ENCODE peak calls at places on chromosomes 4 and X, in five cellular contexts. J is AG04450, L is left ventricle myocardium inferior, Y is caudate nucleus, G is mesenchymal stem cell. P is an unnamed sample.

GRCh38 chr4:10746371-10747143 is 62.0 kb upstream of the CLNK start:
- DNase-seq in Y (no peak), J (no peak), G (peak; percentile 63), L (no peak), P (no peak)

GRCh38 chr4:5749568-5749967 is 38.6 kb downstream of the EVC start:
- DNase-seq in G (no peak), Y (no peak), L (no peak), J (no peak), P (no peak)

GRCh38 chr4:76963136-76963477 is 13.6 kb downstream of the SEPTIN11 start:
- DNase-seq in L (no peak), Y (no peak), J (no peak), G (no peak), P (no peak)

GRCh38 chr4:112284662-112285411 is 867 bp downstream of the TIFA start:
- DNase-seq in L (no peak), Y (no peak), J (no peak), G (peak; percentile 46), P (no peak)

GRCh38 chr4:8771666-8772065 is 100.0 kb downstream of the HMX1 start:
- DNase-seq in L (peak; percentile 1), Y (no peak), J (no peak), G (no peak), P (no peak)

GRCh38 chrX:77527233-77528001 is 80.2 kb downstream of the FGF16 start:
- DNase-seq in J (no peak), G (no peak), L (peak; percentile 30), Y (no peak), P (no peak)

GRCh38 chr4:80507077-80507476 is 171.5 kb downstream of the CFAP299 start:
- DNase-seq in Y (no peak), G (no peak), J (no peak), L (no peak), P (no peak)

GRCh38 chr4:102430511-102430910 is 70.6 kb upstream of the NFKB1 start:
- DNase-seq in L (no peak), G (peak; percentile 62), J (no peak), Y (no peak), P (no peak)

GRCh38 chr4:94448815-94449375 is 2.8 kb upstream of the PDLIM5 start:
- DNase-seq in L (no peak), J (no peak), Y (no peak), G (no peak), P (no peak)

GRCh38 chrX:94435799-94436198 is 761.8 kb downstream of the FAM133A start:
- DNase-seq in G (no peak), L (no peak), Y (no peak), J (no peak), P (no peak)

GRCh38 chr4:59223292-59223941 is 1976.7 kb upstream of the ADGRL3 start:
- DNase-seq in Y (no peak), J (no peak), G (no peak), L (no peak), P (no peak)

GRCh38 chrX:124023838-124024238 is 62.3 kb downstream of the STAG2 start:
- DNase-seq in Y (no peak), G (peak; percentile 53), J (no peak), L (no peak), P (no peak)

GRCh38 chr4:173371292-173372192 is 788 bp downstream of the SAP30 start:
- DNase-seq in G (peak; percentile 80), L (peak; percentile 79), Y (peak; percentile 58), J (peak; percentile 34), P (no peak)

GRCh38 chr4:128427832-128428366 is 140.3 kb upstream of the PGRMC2 start:
- DNase-seq in G (peak; percentile 41), L (no peak), Y (no peak), J (peak; percentile 50), P (peak; percentile 75)

GRCh38 chr4:60216752-60217151 is 983.4 kb upstream of the ADGRL3 start:
- DNase-seq in L (no peak), J (no peak), Y (no peak), G (peak; percentile 82), P (no peak)

GRCh38 chr4:137310593-137311490 is 221.5 kb downstream of the PCDH18 start:
- DNase-seq in G (peak; percentile 67), J (peak; percentile 41), Y (no peak), L (no peak), P (no peak)

GRCh38 chrX:134144231-134144630 is 92.8 kb upstream of the CCDC160 start:
- DNase-seq in L (no peak), G (peak; percentile 23), J (no peak), Y (no peak), P (no peak)

GRCh38 chr4:153224474-153224873 is 20.2 kb downstream of the TRIM2 start:
- DNase-seq in G (no peak), L (no peak), Y (no peak), J (no peak), P (no peak)

GRCh38 chr4:182939680-182940079 is 22.5 kb upstream of the DCTD start:
- DNase-seq in G (no peak), L (no peak), J (no peak), Y (no peak), P (no peak)

DNA sequence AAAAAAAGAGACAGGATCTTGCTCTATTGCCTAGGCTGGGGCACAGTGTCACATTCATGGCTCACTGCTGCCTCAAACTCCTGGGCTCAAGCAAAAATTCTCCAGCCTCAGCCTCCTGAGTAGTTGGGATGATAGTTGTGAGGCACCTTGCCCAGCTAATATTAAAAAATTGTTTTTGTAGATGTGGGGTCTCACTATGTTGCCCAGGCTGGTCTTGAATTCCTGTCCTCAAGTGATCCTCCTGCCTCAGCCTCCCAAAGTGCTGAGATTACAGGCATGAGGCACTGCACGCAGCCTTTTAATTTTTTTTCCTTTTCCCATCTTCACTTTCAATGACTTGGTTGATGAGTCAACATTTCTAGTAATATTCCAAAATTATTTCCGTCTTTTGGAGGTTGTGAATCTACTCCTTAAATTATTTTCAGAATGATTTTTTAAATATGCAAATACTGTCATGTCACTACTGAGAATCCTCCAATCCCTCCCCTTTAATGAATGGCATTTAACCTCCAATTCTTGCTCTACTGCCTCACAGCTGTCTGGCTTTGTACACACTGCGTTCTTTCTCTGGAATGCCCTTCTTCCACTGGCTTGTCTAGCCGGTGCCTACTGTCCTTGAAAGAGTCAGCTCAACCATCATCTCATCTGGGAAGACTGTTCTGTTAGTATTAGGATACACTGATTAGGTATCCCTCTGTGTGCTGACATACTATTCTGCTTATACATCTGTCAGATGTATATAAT is 27.5 kb upstream of the DCTD start:
- DNase-seq in Y (no peak), L (no peak), J (no peak), G (no peak), P (no peak)
- H3K27ac ChIP-seq in Y (no peak overlapping the region), L (no peak overlapping the region), J (no peak overlapping the region), G (no peak overlapping the region), P (no peak overlapping the region)

DNA sequence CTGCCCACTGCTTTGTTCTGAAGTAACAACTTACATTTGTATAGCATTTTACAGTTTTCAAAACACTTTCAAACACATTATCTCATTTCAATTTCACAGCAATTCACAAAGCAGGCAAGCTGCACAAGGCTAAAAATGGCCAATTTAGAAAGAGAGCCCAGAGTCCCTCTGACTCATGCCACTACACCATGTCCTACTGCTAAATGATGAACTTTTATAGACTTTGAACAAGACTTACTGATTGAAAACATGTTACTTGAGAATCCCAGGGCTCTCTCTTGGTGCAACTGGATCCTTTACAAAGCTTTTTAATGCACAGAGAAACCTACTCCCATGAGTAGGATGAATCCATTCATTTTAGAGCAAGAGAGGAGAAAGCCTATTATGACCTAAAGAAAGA is 5.8 kb upstream of the G3BP2 start:
- DNase-seq in J (no peak), G (no peak), L (no peak), Y (no peak), P (no peak)
- H3K27ac ChIP-seq in J (no peak overlapping the region), G (no peak overlapping the region), L (no peak overlapping the region), Y (no peak overlapping the region), P (no peak overlapping the region)

GRCh38 chr4:158826057-158826456 is 57.2 kb downstream of the FNIP2 start:
- DNase-seq in Y (no peak), J (no peak), L (no peak), G (no peak), P (no peak)
- H3K27ac ChIP-seq in Y (no peak overlapping the region), J (no peak overlapping the region), L (peak overlapping the region; percentile 73), G (no peak overlapping the region), P (peak overlapping the region; percentile 63)

DNA sequence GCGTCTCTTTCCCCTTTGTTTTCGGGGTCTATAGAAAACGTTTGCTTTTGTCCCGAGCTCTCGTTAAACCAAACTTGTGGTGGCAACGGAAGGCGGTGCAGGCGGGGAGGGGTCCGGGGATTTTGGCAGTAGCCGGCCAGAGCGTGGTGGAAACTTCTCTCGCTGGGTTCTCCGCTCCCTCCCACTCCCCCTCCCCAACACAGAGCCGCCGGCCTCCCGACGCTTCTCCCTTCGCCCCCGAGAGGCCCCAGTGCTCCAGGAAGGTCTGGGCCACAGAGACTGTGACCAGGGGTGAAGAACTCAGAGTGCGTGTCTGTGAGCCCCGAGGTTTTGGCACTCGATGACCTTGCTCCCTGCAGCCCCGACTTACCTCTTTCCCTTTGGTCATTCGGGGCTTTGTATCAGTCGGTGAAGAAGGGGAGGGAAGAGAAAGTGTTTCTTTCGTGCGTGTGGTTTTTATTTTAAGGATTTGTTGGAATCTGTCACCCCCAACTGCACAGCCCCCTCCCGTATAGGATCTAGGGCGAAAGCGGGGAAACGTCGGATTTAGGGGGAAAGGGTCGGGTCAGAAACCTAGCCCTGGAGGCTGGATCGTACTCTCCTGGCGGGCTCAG is 9.0 kb upstream of the BCOR start:
- DNase-seq in J (no peak), G (peak; percentile 31), Y (no peak), L (no peak), P (no peak)
- H3K27ac ChIP-seq in J (peak overlapping the region; percentile 21), G (peak overlapping the region; percentile 23), Y (peak overlapping the region; percentile 52), L (peak overlapping the region; percentile 97), P (peak overlapping the region; percentile 51)

DNA sequence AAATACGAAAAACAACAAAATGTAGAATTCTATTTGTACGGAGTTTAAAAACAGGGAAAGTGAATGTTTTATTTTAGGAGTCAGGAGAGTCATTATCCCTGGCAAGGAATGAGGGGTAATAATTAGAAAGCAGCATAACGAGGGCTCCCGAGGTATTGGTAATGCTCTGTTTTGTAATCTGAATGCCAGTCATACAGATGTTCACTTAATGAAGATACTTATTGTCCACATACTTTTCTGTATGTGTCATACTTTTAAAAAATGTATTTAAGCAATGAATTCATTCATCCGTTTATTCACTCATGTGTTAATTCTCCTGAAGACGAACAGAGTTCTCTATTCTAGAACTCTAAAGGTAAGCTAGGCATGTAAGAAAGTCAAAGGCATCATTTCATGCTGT is 87.8 kb upstream of the BMP2K start:
- DNase-seq in L (no peak), G (no peak), Y (no peak), J (no peak), P (no peak)
- H3K27ac ChIP-seq in L (no peak overlapping the region), G (peak overlapping the region; percentile 69), Y (no peak overlapping the region), J (no peak overlapping the region), P (no peak overlapping the region)

DNA sequence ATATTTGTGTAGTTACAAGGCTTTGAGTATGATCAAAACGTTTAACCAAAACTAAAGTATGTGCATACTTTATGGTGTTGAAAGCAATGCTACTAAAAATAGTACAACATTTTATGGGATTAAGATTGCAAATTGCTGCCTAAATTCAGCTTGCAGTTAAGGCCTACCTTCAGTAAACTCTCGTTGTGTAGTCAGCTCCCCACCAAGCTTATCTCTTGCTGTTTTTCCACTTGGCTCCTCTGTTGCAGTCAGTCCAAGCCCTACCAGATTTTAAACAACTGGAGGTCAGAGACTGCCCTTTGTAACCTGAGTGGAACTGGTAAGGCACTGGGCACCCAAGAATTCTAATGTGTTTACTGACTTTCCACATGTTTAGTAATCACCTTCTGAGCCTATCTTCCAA is 25.7 kb downstream of the AFF1 start:
- DNase-seq in Y (no peak), J (no peak), G (peak; percentile 56), L (no peak), P (no peak)
- H3K27ac ChIP-seq in Y (no peak overlapping the region), J (peak overlapping the region; percentile 40), G (peak overlapping the region; percentile 61), L (peak overlapping the region; percentile 68), P (no peak overlapping the region)

GRCh38 chrX:84188320-84188834 is 378 bp upstream of the RPS6KA6 start:
- DNase-seq in Y (no peak), J (peak; percentile 26), G (peak; percentile 63), L (peak; percentile 14), P (no peak)
- H3K27ac ChIP-seq in Y (no peak overlapping the region), J (no peak overlapping the region), G (no peak overlapping the region), L (no peak overlapping the region), P (no peak overlapping the region)